ENCODE peak calls at places on chromosomes 12 and 14, in five cellular contexts. R is spleen, K is prostate gland, V is suprapubic skin, B is mammary epithelial cell. H is an unnamed sample. For H3K4me1, the result is how much of the 10 kb centered on the place peaks cover.

GRCh38 chr14:101963052-101963451 is 1.3 kb upstream of the DYNC1H1 start:
- DNase-seq in R (no peak), K (no peak), V (no peak), B (no peak), H (no peak)

GRCh38 chr12:96248532-96248931 is 54.4 kb downstream of the ELK3 start:
- DNase-seq in R (peak), K (no peak), V (no peak), B (no peak), H (no peak)

GRCh38 chr12:89707992-89708792 is 446 bp downstream of the ATP2B1 start:
- DNase-seq in R (peak), K (peak), V (peak), B (peak), H (peak)

GRCh38 chr12:124388679-124389536 is 94.0 kb downstream of the RFLNA start:
- DNase-seq in R (peak), K (peak), V (peak), B (peak), H (peak)

GRCh38 chr12:106183735-106184134 is 45.0 kb upstream of the NUAK1 start:
- DNase-seq in R (no peak), K (no peak), V (no peak), B (no peak), H (no peak)

GRCh38 chr12:40336573-40337199 is 111.9 kb downstream of the LRRK2 start:
- DNase-seq in R (no peak), K (no peak), V (no peak), B (no peak), H (no peak)

GRCh38 chr14:99063620-99064225 is 208.3 kb downstream of the BCL11B start:
- DNase-seq in R (no peak), K (no peak), V (no peak), B (no peak), H (no peak)

GRCh38 chr12:75488553-75488952 is 8.0 kb downstream of the GLIPR1 start:
- DNase-seq in R (no peak), K (no peak), V (no peak), B (peak), H (no peak)

GRCh38 chr14:50040401-50040775 is 76.0 kb downstream of the VCPKMT start:
- DNase-seq in R (no peak), K (no peak), V (no peak), B (peak), H (no peak)

GRCh38 chr12:29783773-29784666 is at the start of gene TMTC1:
- DNase-seq in R (peak), K (peak), V (peak), B (peak), H (peak)

GRCh38 chr12:127479256-127479655 is 787.7 kb upstream of the TMEM132C start:
- DNase-seq in R (no peak), K (no peak), V (no peak), B (no peak), H (no peak)

GRCh38 chr12:47885012-47885501 is 19.7 kb downstream of the VDR start:
- DNase-seq in R (no peak), K (no peak), V (no peak), B (no peak), H (no peak)

GRCh38 chr12:92164712-92165111 is 19.1 kb upstream of the BTG1 start:
- DNase-seq in R (no peak), K (no peak), V (no peak), B (no peak), H (no peak)

GRCh38 chr14:104583424-104584114 is 4.0 kb downstream of the C14orf180 start:
- DNase-seq in R (no peak), K (no peak), V (no peak), B (no peak), H (no peak)
- H3K4me1 ChIP-seq in R (under half), K (under half), V (under half), B (under half), H (under half)

GRCh38 chr14:74702293-74702692 is 10.6 kb downstream of the AREL1 start:
- DNase-seq in R (no peak), K (no peak), V (no peak), B (no peak), H (no peak)
- H3K27ac ChIP-seq in R (no peak), K (no peak), V (no peak), B (no peak), H (no peak)

GRCh38 chr12:56721721-56722120 is 3.4 kb downstream of the NACA start:
- DNase-seq in R (no peak), K (no peak), V (no peak), B (no peak), H (no peak)
- H3K4me3 ChIP-seq in R (no peak), K (no peak), V (peak), B (peak), H (no peak)

GRCh38 chr12:23944067-23944466 is 5.4 kb downstream of the SOX5 start:
- DNase-seq in R (no peak), K (no peak), V (no peak), B (no peak), H (no peak)

GRCh38 chr12:23945249-23945648 is 4.2 kb downstream of the SOX5 start:
- DNase-seq in R (no peak), K (no peak), V (no peak), B (no peak), H (no peak)

GRCh38 chr12:23950011-23950774 is 723 bp upstream of the SOX5 start:
- DNase-seq in R (no peak), K (no peak), V (no peak), B (peak), H (peak)

GRCh38 chr12:23949212-23950010 is at the start of gene SOX5:
- DNase-seq in R (no peak), K (no peak), V (no peak), B (no peak), H (peak)

DNA sequence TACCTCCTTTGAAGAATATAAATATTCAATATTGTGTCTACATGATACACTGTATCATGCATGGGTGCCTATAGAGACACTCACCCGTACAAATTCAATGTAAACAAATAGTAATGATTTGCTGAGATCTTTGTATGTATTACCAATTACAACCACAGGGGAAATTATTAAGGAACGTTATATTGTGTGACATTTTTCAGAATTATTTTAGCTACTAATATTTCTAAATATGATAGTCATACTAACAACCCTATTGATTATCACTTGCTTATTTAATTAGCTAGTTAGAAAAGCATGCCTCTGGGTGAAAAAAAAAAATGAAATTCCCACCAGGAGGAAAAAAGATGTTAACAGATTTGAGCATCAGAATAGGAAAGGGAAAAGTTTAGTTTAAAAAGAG is 2.1 kb downstream of the SOX5 start:
- DNase-seq in R (no peak), K (no peak), V (no peak), B (no peak), H (no peak)
- H3K4me1 ChIP-seq in R (under half), K (under half), V (under half), B (under half), H (under half)

GRCh38 chr12:12465522-12465921 is 97.1 kb downstream of the DUSP16 start:
- DNase-seq in R (no peak), K (no peak), V (no peak), B (no peak), H (no peak)

GRCh38 chr12:12456637-12457036 is 99.8 kb downstream of the BORCS5 start:
- DNase-seq in R (no peak), K (no peak), V (no peak), B (peak), H (no peak)

GRCh38 chr12:12466157-12466556 is 96.5 kb downstream of the DUSP16 start:
- DNase-seq in R (no peak), K (no peak), V (no peak), B (no peak), H (no peak)

GRCh38 chr12:12461923-12462315 is 100.7 kb downstream of the DUSP16 start:
- DNase-seq in R (no peak), K (no peak), V (no peak), B (no peak), H (no peak)

GRCh38 chr12:12461281-12461922 is 101.3 kb downstream of the DUSP16 start:
- DNase-seq in R (no peak), K (no peak), V (no peak), B (no peak), H (no peak)
- H3K27ac ChIP-seq in R (no peak), K (no peak), V (no peak), B (no peak), H (no peak)

DNA sequence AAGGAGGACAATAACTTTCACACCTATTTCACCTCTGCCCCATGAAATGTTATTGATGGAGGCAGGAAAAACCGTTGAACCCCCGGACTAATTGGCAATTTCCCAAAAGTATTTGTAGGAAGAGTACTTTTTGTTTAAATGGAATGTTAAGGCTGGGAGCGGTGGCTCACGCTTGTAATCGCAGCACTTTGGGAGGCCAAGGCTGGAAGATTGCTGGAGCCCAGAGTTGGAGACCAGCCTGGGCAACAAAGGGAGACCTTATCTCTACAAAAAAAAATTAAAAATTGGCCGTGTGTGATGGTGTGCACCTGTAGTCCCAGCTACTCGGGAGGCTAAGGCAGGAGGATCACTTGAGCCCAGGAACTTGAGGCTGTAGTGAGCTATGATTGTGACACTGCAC is 26.0 kb upstream of the SPTLC2 start:
- DNase-seq in R (no peak), K (no peak), V (no peak), B (no peak), H (no peak)
- H3K4me3 ChIP-seq in R (peak), K (peak), V (peak), B (no peak), H (peak)

DNA sequence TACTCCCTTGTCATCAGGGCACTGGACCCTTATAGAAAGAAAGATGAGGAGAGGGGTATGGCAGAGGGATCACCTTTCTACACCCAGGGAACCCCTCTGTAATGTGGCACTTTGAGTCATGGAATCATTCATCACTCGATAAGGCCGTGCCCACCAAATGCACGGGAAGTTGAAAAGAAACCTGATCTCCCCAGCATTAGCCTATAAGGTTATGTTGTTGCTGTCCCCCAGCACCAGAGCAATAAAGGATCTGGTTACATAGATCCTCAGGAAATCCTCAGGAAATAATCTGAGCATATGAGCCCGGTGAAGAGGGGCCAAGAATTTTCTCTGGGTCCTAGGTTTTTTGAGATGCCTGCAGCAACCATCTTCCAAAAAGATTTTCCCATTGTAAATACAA is 148.8 kb upstream of the CRY1 start:
- DNase-seq in R (no peak), K (no peak), V (no peak), B (no peak), H (no peak)
- H3K4me1 ChIP-seq in R (under half), K (under half), V (under half), B (under half), H (under half)

DNA sequence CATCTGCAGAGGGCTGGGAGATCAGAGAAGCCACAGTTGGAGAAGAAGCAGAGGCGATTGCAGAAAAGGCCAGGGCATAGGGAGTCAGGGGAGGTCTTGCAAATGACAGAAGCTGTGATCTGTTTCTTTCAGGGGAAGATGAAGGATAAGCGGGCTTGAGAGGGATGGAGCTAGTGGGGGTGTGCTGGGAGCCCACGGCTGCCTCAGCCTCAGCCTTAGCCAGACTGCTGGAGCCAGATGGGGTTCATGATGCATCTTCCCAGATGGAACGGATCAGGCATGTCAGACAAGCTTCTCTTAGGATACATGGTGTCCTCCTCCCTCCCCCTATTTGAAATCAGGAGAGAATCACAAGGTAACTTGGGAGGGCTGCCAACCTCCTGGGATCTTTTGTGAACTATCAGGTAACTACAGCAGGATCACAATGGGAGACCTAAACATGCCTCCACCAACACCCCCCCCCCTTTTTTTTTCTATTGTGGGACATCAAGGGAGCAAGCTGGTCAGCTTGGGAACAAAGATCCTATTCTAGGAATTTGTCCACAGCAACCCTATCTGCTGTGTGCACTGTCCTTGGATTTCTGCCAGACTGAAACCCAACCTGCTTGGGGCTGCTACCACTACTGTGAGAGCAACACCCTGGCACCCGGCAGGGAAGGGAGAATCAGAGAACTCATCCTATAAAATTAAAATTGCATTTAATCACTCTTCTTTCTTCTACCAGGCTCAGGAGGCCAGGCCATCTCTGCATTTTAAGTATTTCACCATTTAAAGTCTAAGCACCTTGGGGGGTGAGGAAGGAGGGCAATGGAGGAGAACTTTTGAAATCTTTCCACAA is 10.7 kb upstream of the ATP2A2 start:
- DNase-seq in R (no peak), K (peak), V (no peak), B (peak), H (no peak)
- H3K27ac ChIP-seq in R (no peak), K (peak), V (no peak), B (peak), H (no peak)

GRCh38 chr12:120649442-120650248 is 9.2 kb downstream of the CABP1 start:
- DNase-seq in R (peak), K (no peak), V (no peak), B (no peak), H (no peak)
- H3K4me3 ChIP-seq in R (peak), K (no peak), V (peak), B (no peak), H (no peak)